ENCODE peak calls at places on chromosomes 16 and 17, in seven cellular contexts. One of them, this sample, is unnamed. For H3K36me3, the result is how much of the 10 kb centered on the place peaks cover.

GRCh38 chr17:31517524-31517923 is 126.0 kb downstream of the RAB11FIP4 start:
- DNase-seq in H1: peak
- DNase-seq in esophagus muscularis mucosa: no peak
- DNase-seq in prostate gland: no peak
- DNase-seq in suprapubic skin: no peak
- DNase-seq in SK-N-SH: peak
- DNase-seq in breast epithelium: no peak
- DNase-seq in this sample: no peak

GRCh38 chr16:67302882-67303434 is 23.6 kb downstream of the KCTD19 start:
- DNase-seq in suprapubic skin: peak
- DNase-seq in breast epithelium: no peak
- DNase-seq in SK-N-SH: peak
- DNase-seq in H1: no peak
- DNase-seq in esophagus muscularis mucosa: no peak
- DNase-seq in prostate gland: no peak
- DNase-seq in this sample: no peak

GRCh38 chr16:56352351-56353053 is 72.8 kb downstream of the AMFR start:
- DNase-seq in esophagus muscularis mucosa: no peak
- DNase-seq in suprapubic skin: peak
- DNase-seq in breast epithelium: no peak
- DNase-seq in H1: no peak
- DNase-seq in prostate gland: no peak
- DNase-seq in SK-N-SH: no peak
- DNase-seq in this sample: no peak

GRCh38 chr17:57342141-57342540 is 85.8 kb downstream of the MSI2 start:
- DNase-seq in suprapubic skin: no peak
- DNase-seq in prostate gland: no peak
- DNase-seq in SK-N-SH: no peak
- DNase-seq in esophagus muscularis mucosa: no peak
- DNase-seq in H1: no peak
- DNase-seq in breast epithelium: no peak
- DNase-seq in this sample: no peak

GRCh38 chr16:10253344-10253855 is 71.2 kb upstream of the GRIN2A start:
- DNase-seq in prostate gland: no peak
- DNase-seq in breast epithelium: no peak
- DNase-seq in suprapubic skin: no peak
- DNase-seq in SK-N-SH: no peak
- DNase-seq in esophagus muscularis mucosa: no peak
- DNase-seq in H1: no peak
- DNase-seq in this sample: no peak

GRCh38 chr16:59179446-59180082 is 445.4 kb upstream of the GOT2 start:
- DNase-seq in H1: no peak
- DNase-seq in suprapubic skin: no peak
- DNase-seq in breast epithelium: no peak
- DNase-seq in esophagus muscularis mucosa: no peak
- DNase-seq in SK-N-SH: no peak
- DNase-seq in prostate gland: no peak
- DNase-seq in this sample: no peak

GRCh38 chr17:19946921-19947320 is 30.7 kb downstream of the AKAP10 start:
- DNase-seq in H1: no peak
- DNase-seq in SK-N-SH: no peak
- DNase-seq in prostate gland: no peak
- DNase-seq in breast epithelium: no peak
- DNase-seq in esophagus muscularis mucosa: no peak
- DNase-seq in suprapubic skin: no peak
- DNase-seq in this sample: no peak

GRCh38 chr17:66829386-66829864 is 5.5 kb upstream of the CACNG5 start:
- DNase-seq in suprapubic skin: peak
- DNase-seq in esophagus muscularis mucosa: no peak
- DNase-seq in breast epithelium: no peak
- DNase-seq in prostate gland: peak
- DNase-seq in H1: peak
- DNase-seq in SK-N-SH: no peak
- DNase-seq in this sample: no peak

GRCh38 chr17:33945641-33946546 is 309.2 kb upstream of the CCL2 start:
- DNase-seq in breast epithelium: no peak
- DNase-seq in esophagus muscularis mucosa: no peak
- DNase-seq in prostate gland: no peak
- DNase-seq in SK-N-SH: no peak
- DNase-seq in suprapubic skin: no peak
- DNase-seq in H1: no peak
- DNase-seq in this sample: no peak

GRCh38 chr16:89115216-89115949 is 21.7 kb downstream of the ACSF3 start:
- DNase-seq in H1: no peak
- DNase-seq in SK-N-SH: no peak
- DNase-seq in suprapubic skin: peak
- DNase-seq in esophagus muscularis mucosa: peak
- DNase-seq in prostate gland: peak
- DNase-seq in breast epithelium: peak
- DNase-seq in this sample: peak

GRCh38 chr16:89118361-89119061 is 24.9 kb downstream of the ACSF3 start:
- DNase-seq in suprapubic skin: no peak
- DNase-seq in breast epithelium: no peak
- DNase-seq in esophagus muscularis mucosa: no peak
- DNase-seq in H1: no peak
- DNase-seq in SK-N-SH: no peak
- DNase-seq in prostate gland: no peak
- DNase-seq in this sample: no peak

GRCh38 chr16:89117239-89117974 is 23.8 kb downstream of the ACSF3 start:
- DNase-seq in H1: no peak
- DNase-seq in suprapubic skin: no peak
- DNase-seq in SK-N-SH: no peak
- DNase-seq in esophagus muscularis mucosa: no peak
- DNase-seq in breast epithelium: no peak
- DNase-seq in prostate gland: no peak
- DNase-seq in this sample: no peak

GRCh38 chr16:89117975-89118289 is 24.3 kb downstream of the ACSF3 start:
- DNase-seq in esophagus muscularis mucosa: no peak
- DNase-seq in breast epithelium: no peak
- DNase-seq in suprapubic skin: no peak
- DNase-seq in prostate gland: no peak
- DNase-seq in SK-N-SH: no peak
- DNase-seq in H1: no peak
- DNase-seq in this sample: peak

DNA sequence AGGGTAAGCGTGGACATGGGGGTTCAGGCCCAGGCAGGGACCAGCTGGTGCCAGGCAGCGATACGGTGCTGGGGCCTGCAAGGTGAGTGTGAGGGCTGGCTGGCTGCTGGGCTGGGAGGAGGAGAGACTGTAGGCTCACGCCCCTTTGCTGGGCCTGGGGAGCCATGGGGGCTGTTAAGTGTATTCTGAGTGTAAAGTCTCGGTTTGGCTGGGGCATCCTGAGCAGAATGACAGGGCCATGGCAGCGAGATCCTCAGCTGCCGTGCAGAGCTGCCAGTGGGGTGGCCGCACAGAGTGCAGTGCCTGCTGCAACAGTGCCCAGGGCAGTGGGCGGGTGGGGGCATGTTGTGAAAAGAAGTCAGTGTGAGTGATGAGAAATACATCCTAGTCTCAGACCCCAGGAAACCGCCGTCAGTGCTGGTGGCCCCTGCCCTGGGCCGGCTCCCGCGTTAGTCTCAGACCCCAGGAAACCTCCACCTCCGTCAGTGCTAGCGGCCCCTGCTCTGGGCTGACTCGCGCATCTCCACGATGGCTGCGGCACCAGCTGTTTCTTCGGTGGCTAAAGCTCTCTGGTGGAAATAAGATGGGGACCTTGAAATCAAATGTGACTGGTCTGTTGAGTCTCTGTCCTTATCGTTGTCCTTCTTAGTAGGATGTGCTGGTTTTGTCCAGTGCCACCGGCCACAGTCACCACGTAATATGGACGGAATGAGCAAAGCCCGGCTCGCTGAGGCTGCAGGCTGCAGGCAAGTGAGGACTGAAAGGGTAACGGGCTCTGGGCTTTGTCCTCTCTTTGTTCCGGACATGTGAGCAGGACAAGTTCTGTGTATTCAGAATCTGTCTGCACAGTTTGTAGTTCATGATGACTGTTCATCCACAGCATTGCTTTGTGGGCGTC is 22.9 kb downstream of the ACSF3 start:
- DNase-seq in suprapubic skin: no peak
- DNase-seq in breast epithelium: no peak
- DNase-seq in SK-N-SH: no peak
- DNase-seq in prostate gland: no peak
- DNase-seq in esophagus muscularis mucosa: no peak
- DNase-seq in H1: no peak
- DNase-seq in this sample: peak
- H3K36me3 ChIP-seq in suprapubic skin: half or more
- H3K36me3 ChIP-seq in breast epithelium: under half
- H3K36me3 ChIP-seq in SK-N-SH: under half
- H3K36me3 ChIP-seq in prostate gland: under half
- H3K36me3 ChIP-seq in esophagus muscularis mucosa: under half
- H3K36me3 ChIP-seq in H1: under half
- H3K36me3 ChIP-seq in this sample: under half

GRCh38 chr16:85445779-85446222 is 167.3 kb upstream of the GSE1 start:
- DNase-seq in esophagus muscularis mucosa: no peak
- DNase-seq in SK-N-SH: peak
- DNase-seq in suprapubic skin: no peak
- DNase-seq in prostate gland: no peak
- DNase-seq in breast epithelium: no peak
- DNase-seq in H1: no peak
- DNase-seq in this sample: peak

GRCh38 chr16:85446846-85447656 is 166.1 kb upstream of the GSE1 start:
- DNase-seq in suprapubic skin: no peak
- DNase-seq in esophagus muscularis mucosa: no peak
- DNase-seq in prostate gland: no peak
- DNase-seq in breast epithelium: no peak
- DNase-seq in SK-N-SH: no peak
- DNase-seq in H1: no peak
- DNase-seq in this sample: no peak

GRCh38 chr16:85443116-85443515 is 170.0 kb upstream of the GSE1 start:
- DNase-seq in H1: no peak
- DNase-seq in esophagus muscularis mucosa: no peak
- DNase-seq in suprapubic skin: no peak
- DNase-seq in breast epithelium: no peak
- DNase-seq in SK-N-SH: no peak
- DNase-seq in prostate gland: no peak
- DNase-seq in this sample: no peak

GRCh38 chr16:85443531-85443930 is 169.6 kb upstream of the GSE1 start:
- DNase-seq in breast epithelium: no peak
- DNase-seq in suprapubic skin: no peak
- DNase-seq in SK-N-SH: no peak
- DNase-seq in prostate gland: no peak
- DNase-seq in H1: no peak
- DNase-seq in esophagus muscularis mucosa: no peak
- DNase-seq in this sample: no peak

GRCh38 chr16:85444879-85445778 is 168.0 kb upstream of the GSE1 start:
- DNase-seq in suprapubic skin: peak
- DNase-seq in prostate gland: peak
- DNase-seq in esophagus muscularis mucosa: no peak
- DNase-seq in SK-N-SH: peak
- DNase-seq in breast epithelium: no peak
- DNase-seq in H1: peak
- DNase-seq in this sample: no peak
- TF ChIP-seq CTCF in suprapubic skin: no peak
- TF ChIP-seq CTCF in prostate gland: no peak
- TF ChIP-seq CTCF in esophagus muscularis mucosa: no peak
- TF ChIP-seq CTCF in SK-N-SH: no peak
- TF ChIP-seq CTCF in breast epithelium: no peak
- TF ChIP-seq CTCF in H1: no peak
- TF ChIP-seq CTCF in this sample: no peak

DNA sequence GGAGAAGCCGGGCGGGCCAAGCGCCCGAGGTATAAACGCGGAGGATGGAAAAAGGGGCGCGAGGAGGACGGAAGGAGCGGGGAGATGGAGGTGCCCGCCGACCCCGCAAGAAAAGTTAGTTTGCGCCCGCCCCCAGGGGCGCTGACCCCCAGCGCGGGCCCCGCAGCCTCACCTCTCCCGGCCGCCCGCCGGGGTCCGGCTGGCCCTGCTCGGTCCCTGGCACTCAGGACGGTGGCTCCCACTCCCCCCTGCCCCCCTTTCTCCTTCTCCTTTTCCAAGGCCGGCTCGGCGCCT is 161 bp downstream of the CASKIN2 start:
- DNase-seq in H1: no peak
- DNase-seq in breast epithelium: no peak
- DNase-seq in prostate gland: no peak
- DNase-seq in SK-N-SH: no peak
- DNase-seq in esophagus muscularis mucosa: no peak
- DNase-seq in suprapubic skin: no peak
- DNase-seq in this sample: no peak
- TF ChIP-seq POLR2AphosphoS5 in H1: no peak
- TF ChIP-seq POLR2AphosphoS5 in breast epithelium: no peak
- TF ChIP-seq POLR2AphosphoS5 in prostate gland: no peak
- TF ChIP-seq POLR2AphosphoS5 in SK-N-SH: peak
- TF ChIP-seq POLR2AphosphoS5 in esophagus muscularis mucosa: no peak
- TF ChIP-seq POLR2AphosphoS5 in suprapubic skin: no peak
- TF ChIP-seq POLR2AphosphoS5 in this sample: no peak

GRCh38 chr17:35103271-35103670 is 16.4 kb downstream of the RAD51D start:
- DNase-seq in breast epithelium: no peak
- DNase-seq in prostate gland: no peak
- DNase-seq in H1: no peak
- DNase-seq in suprapubic skin: no peak
- DNase-seq in esophagus muscularis mucosa: no peak
- DNase-seq in SK-N-SH: no peak
- DNase-seq in this sample: no peak
- H3K36me3 ChIP-seq in breast epithelium: under half
- H3K36me3 ChIP-seq in prostate gland: under half
- H3K36me3 ChIP-seq in H1: under half
- H3K36me3 ChIP-seq in suprapubic skin: half or more
- H3K36me3 ChIP-seq in esophagus muscularis mucosa: under half
- H3K36me3 ChIP-seq in SK-N-SH: under half
- H3K36me3 ChIP-seq in this sample: under half

GRCh38 chr16:53708490-53708889 is 4.5 kb downstream of the FTO start:
- DNase-seq in esophagus muscularis mucosa: no peak
- DNase-seq in SK-N-SH: no peak
- DNase-seq in suprapubic skin: no peak
- DNase-seq in prostate gland: no peak
- DNase-seq in H1: no peak
- DNase-seq in breast epithelium: no peak
- DNase-seq in this sample: no peak

GRCh38 chr16:53704445-53704813 is 473 bp downstream of the FTO start:
- DNase-seq in SK-N-SH: no peak
- DNase-seq in H1: no peak
- DNase-seq in esophagus muscularis mucosa: no peak
- DNase-seq in suprapubic skin: no peak
- DNase-seq in breast epithelium: no peak
- DNase-seq in prostate gland: no peak
- DNase-seq in this sample: no peak

GRCh38 chr16:53707671-53708070 is 3.7 kb downstream of the FTO start:
- DNase-seq in esophagus muscularis mucosa: no peak
- DNase-seq in prostate gland: no peak
- DNase-seq in breast epithelium: no peak
- DNase-seq in suprapubic skin: no peak
- DNase-seq in SK-N-SH: no peak
- DNase-seq in H1: no peak
- DNase-seq in this sample: no peak

GRCh38 chr16:53703590-53704444 is at the start of the genes FTO and RPGRIP1L:
- DNase-seq in H1: peak
- DNase-seq in suprapubic skin: peak
- DNase-seq in esophagus muscularis mucosa: peak
- DNase-seq in SK-N-SH: peak
- DNase-seq in prostate gland: peak
- DNase-seq in breast epithelium: peak
- DNase-seq in this sample: peak
- TF ChIP-seq CTCF in H1: no peak
- TF ChIP-seq CTCF in suprapubic skin: peak
- TF ChIP-seq CTCF in esophagus muscularis mucosa: peak
- TF ChIP-seq CTCF in SK-N-SH: no peak
- TF ChIP-seq CTCF in prostate gland: peak
- TF ChIP-seq CTCF in breast epithelium: no peak
- TF ChIP-seq CTCF in this sample: no peak

GRCh38 chr17:30361766-30362279 is 16.9 kb upstream of the CPD start:
- DNase-seq in breast epithelium: no peak
- DNase-seq in SK-N-SH: no peak
- DNase-seq in suprapubic skin: no peak
- DNase-seq in esophagus muscularis mucosa: no peak
- DNase-seq in prostate gland: no peak
- DNase-seq in H1: no peak
- DNase-seq in this sample: no peak
- TF ChIP-seq POLR2AphosphoS5 in breast epithelium: no peak
- TF ChIP-seq POLR2AphosphoS5 in SK-N-SH: no peak
- TF ChIP-seq POLR2AphosphoS5 in suprapubic skin: no peak
- TF ChIP-seq POLR2AphosphoS5 in esophagus muscularis mucosa: no peak
- TF ChIP-seq POLR2AphosphoS5 in prostate gland: no peak
- TF ChIP-seq POLR2AphosphoS5 in H1: no peak
- TF ChIP-seq POLR2AphosphoS5 in this sample: no peak